ENCODE peak calls at places on chromosomes 1 and 21, in eight cellular contexts. B is stimulated activated CD8-positive, alpha-beta memory T cell treated with anti-CD3 and anti-CD28 coated beads, Interleukin-2, amount 100 ng/mL, for 1 hour; M is dorsolateral prefrontal cortex; A is AG20443; X is ELR; O is stimulated activated CD4-positive, alpha-beta T cell treated with anti-CD3 and anti-CD28 coated beads, Interleukin-2, amount 100 ng/mL, for 48 hours; F is CD8-positive, alpha-beta memory T cell; Y is NCI-H187. E is an unnamed sample.

GRCh38 chr1:109498161-109498801 is 4.4 kb downstream of the CYB561D1 start:
- DNase-seq in B (no peak), M (no peak), A (peak; percentile 43), X (peak; percentile 68), O (no peak), F (peak; percentile 49), Y (no peak), E (peak; percentile 53)

GRCh38 chr1:164524810-164525209 is 34.2 kb upstream of the PBX1 start:
- DNase-seq in B (no peak), M (no peak), A (no peak), X (no peak), O (no peak), F (no peak), Y (no peak), E (no peak)

GRCh38 chr1:85417017-85417416 is 47.9 kb downstream of the DDAH1 start:
- DNase-seq in B (no peak), M (no peak), A (no peak), X (no peak), O (no peak), F (no peak), Y (no peak), E (no peak)

GRCh38 chr1:232705815-232706575 is 76.1 kb upstream of the SIPA1L2 start:
- DNase-seq in B (no peak), M (no peak), A (no peak), X (no peak), O (no peak), F (no peak), Y (no peak), E (no peak)

GRCh38 chr1:28580706-28581530 is 11.1 kb upstream of the RAB42 start:
- DNase-seq in B (peak; percentile 34), M (no peak), A (peak; percentile 49), X (peak; percentile 55), O (peak; percentile 32), F (peak; percentile 6), Y (no peak), E (peak; percentile 38)

GRCh38 chr1:9766759-9767442 is 56.9 kb downstream of the CLSTN1 start:
- DNase-seq in B (no peak), M (no peak), A (peak; percentile 91), X (peak; percentile 99), O (no peak), F (no peak), Y (no peak), E (no peak)

GRCh38 chr21:26423506-26423905 is 149.6 kb downstream of the CYYR1 start:
- DNase-seq in B (no peak), M (no peak), A (no peak), X (no peak), O (no peak), F (no peak), Y (no peak), E (no peak)

GRCh38 chr1:23980725-23981063 is 567 bp upstream of the SRSF10 start:
- DNase-seq in B (no peak), M (no peak), A (peak; percentile 55), X (peak; percentile 83), O (peak; percentile 62), F (no peak), Y (peak; percentile 55), E (peak; percentile 75)

GRCh38 chr1:213050745-213051126 is 305 bp upstream of the RPS6KC1 start:
- DNase-seq in B (no peak), M (no peak), A (no peak), X (no peak), O (no peak), F (no peak), Y (no peak), E (no peak)

GRCh38 chr1:153525088-153525713 is 10.6 kb downstream of the S100A6 start:
- DNase-seq in B (no peak), M (no peak), A (no peak), X (no peak), O (no peak), F (no peak), Y (no peak), E (no peak)

GRCh38 chr1:62774006-62774405 is 9.9 kb upstream of the ATG4C start:
- DNase-seq in B (no peak), M (no peak), A (no peak), X (no peak), O (no peak), F (no peak), Y (no peak), E (no peak)

GRCh38 chr21:46410516-46410915 is 48.2 kb upstream of the DIP2A start:
- DNase-seq in B (no peak), M (no peak), A (no peak), X (no peak), O (no peak), F (no peak), Y (no peak), E (no peak)